ENCODE peak calls at places on chromosomes 2 and 18, in eight cellular contexts. One of them, this sample, is unnamed.

GRCh38 chr2:101185656-101186055 is 34.5 kb upstream of the TBC1D8 start:
- DNase-seq in head of caudate nucleus: no peak
- DNase-seq in 8988T: no peak
- DNase-seq in T-helper 9 cell: no peak
- DNase-seq in hepatocyte: no peak
- DNase-seq in NCI-H1092 treated with DMSO at 0.1 percent for 48 hours: no peak
- DNase-seq in LoVo: no peak
- DNase-seq in stimulated activated CD4-positive, alpha-beta T cell treated with anti-CD3 and anti-CD28 coated beads, Interleukin-15, amount 100 ng/mL, for 1 hour: no peak
- DNase-seq in this sample: no peak

GRCh38 chr2:45373534-45373933 is 237.5 kb downstream of the SRBD1 start:
- DNase-seq in NCI-H1092 treated with DMSO at 0.1 percent for 48 hours: no peak
- DNase-seq in T-helper 9 cell: no peak
- DNase-seq in hepatocyte: no peak
- DNase-seq in LoVo: no peak
- DNase-seq in 8988T: no peak
- DNase-seq in head of caudate nucleus: no peak
- DNase-seq in stimulated activated CD4-positive, alpha-beta T cell treated with anti-CD3 and anti-CD28 coated beads, Interleukin-15, amount 100 ng/mL, for 1 hour: no peak
- DNase-seq in this sample: no peak

GRCh38 chr18:76493213-76494107 is 1.6 kb downstream of the ZNF516 start:
- DNase-seq in head of caudate nucleus: no peak
- DNase-seq in NCI-H1092 treated with DMSO at 0.1 percent for 48 hours: peak; percentile 96
- DNase-seq in T-helper 9 cell: no peak
- DNase-seq in stimulated activated CD4-positive, alpha-beta T cell treated with anti-CD3 and anti-CD28 coated beads, Interleukin-15, amount 100 ng/mL, for 1 hour: no peak
- DNase-seq in hepatocyte: peak; percentile 70
- DNase-seq in 8988T: no peak
- DNase-seq in LoVo: no peak
- DNase-seq in this sample: no peak

GRCh38 chr18:43751835-43752234 is 474.5 kb upstream of the SYT4 start:
- DNase-seq in NCI-H1092 treated with DMSO at 0.1 percent for 48 hours: no peak
- DNase-seq in T-helper 9 cell: no peak
- DNase-seq in hepatocyte: no peak
- DNase-seq in LoVo: no peak
- DNase-seq in 8988T: no peak
- DNase-seq in stimulated activated CD4-positive, alpha-beta T cell treated with anti-CD3 and anti-CD28 coated beads, Interleukin-15, amount 100 ng/mL, for 1 hour: no peak
- DNase-seq in head of caudate nucleus: no peak
- DNase-seq in this sample: no peak

GRCh38 chr2:24054366-24055010 is 4.9 kb downstream of the FKBP1B start:
- DNase-seq in 8988T: no peak
- DNase-seq in NCI-H1092 treated with DMSO at 0.1 percent for 48 hours: no peak
- DNase-seq in hepatocyte: no peak
- DNase-seq in head of caudate nucleus: no peak
- DNase-seq in stimulated activated CD4-positive, alpha-beta T cell treated with anti-CD3 and anti-CD28 coated beads, Interleukin-15, amount 100 ng/mL, for 1 hour: no peak
- DNase-seq in LoVo: no peak
- DNase-seq in T-helper 9 cell: no peak
- DNase-seq in this sample: no peak

GRCh38 chr2:189379287-189379630 is 62.0 kb upstream of the WDR75 start:
- DNase-seq in LoVo: no peak
- DNase-seq in head of caudate nucleus: no peak
- DNase-seq in T-helper 9 cell: no peak
- DNase-seq in NCI-H1092 treated with DMSO at 0.1 percent for 48 hours: no peak
- DNase-seq in stimulated activated CD4-positive, alpha-beta T cell treated with anti-CD3 and anti-CD28 coated beads, Interleukin-15, amount 100 ng/mL, for 1 hour: no peak
- DNase-seq in 8988T: no peak
- DNase-seq in hepatocyte: peak; percentile 13
- DNase-seq in this sample: no peak

GRCh38 chr18:48676346-48676745 is 137.5 kb downstream of the CTIF start:
- DNase-seq in 8988T: no peak
- DNase-seq in NCI-H1092 treated with DMSO at 0.1 percent for 48 hours: no peak
- DNase-seq in hepatocyte: no peak
- DNase-seq in stimulated activated CD4-positive, alpha-beta T cell treated with anti-CD3 and anti-CD28 coated beads, Interleukin-15, amount 100 ng/mL, for 1 hour: no peak
- DNase-seq in T-helper 9 cell: no peak
- DNase-seq in head of caudate nucleus: no peak
- DNase-seq in LoVo: no peak
- DNase-seq in this sample: peak; percentile 67

GRCh38 chr18:35852786-35853185 is 119.7 kb upstream of the RMP24 start:
- DNase-seq in head of caudate nucleus: no peak
- DNase-seq in NCI-H1092 treated with DMSO at 0.1 percent for 48 hours: no peak
- DNase-seq in LoVo: no peak
- DNase-seq in stimulated activated CD4-positive, alpha-beta T cell treated with anti-CD3 and anti-CD28 coated beads, Interleukin-15, amount 100 ng/mL, for 1 hour: no peak
- DNase-seq in 8988T: no peak
- DNase-seq in hepatocyte: no peak
- DNase-seq in T-helper 9 cell: no peak
- DNase-seq in this sample: no peak

GRCh38 chr2:100817388-100817985 is 2.5 kb upstream of the NPAS2 start:
- DNase-seq in T-helper 9 cell: no peak
- DNase-seq in head of caudate nucleus: no peak
- DNase-seq in LoVo: no peak
- DNase-seq in stimulated activated CD4-positive, alpha-beta T cell treated with anti-CD3 and anti-CD28 coated beads, Interleukin-15, amount 100 ng/mL, for 1 hour: no peak
- DNase-seq in hepatocyte: no peak
- DNase-seq in 8988T: no peak
- DNase-seq in NCI-H1092 treated with DMSO at 0.1 percent for 48 hours: no peak
- DNase-seq in this sample: no peak

GRCh38 chr2:30277582-30277981 is 46.2 kb downstream of the LBH start:
- DNase-seq in NCI-H1092 treated with DMSO at 0.1 percent for 48 hours: no peak
- DNase-seq in 8988T: no peak
- DNase-seq in hepatocyte: no peak
- DNase-seq in head of caudate nucleus: no peak
- DNase-seq in T-helper 9 cell: no peak
- DNase-seq in LoVo: no peak
- DNase-seq in stimulated activated CD4-positive, alpha-beta T cell treated with anti-CD3 and anti-CD28 coated beads, Interleukin-15, amount 100 ng/mL, for 1 hour: no peak
- DNase-seq in this sample: no peak

GRCh38 chr2:238720232-238720672 is 127.6 kb upstream of the TWIST2 start:
- DNase-seq in NCI-H1092 treated with DMSO at 0.1 percent for 48 hours: no peak
- DNase-seq in head of caudate nucleus: peak; percentile 17
- DNase-seq in LoVo: peak; percentile 6
- DNase-seq in stimulated activated CD4-positive, alpha-beta T cell treated with anti-CD3 and anti-CD28 coated beads, Interleukin-15, amount 100 ng/mL, for 1 hour: peak; percentile 13
- DNase-seq in T-helper 9 cell: peak; percentile 14
- DNase-seq in 8988T: peak; percentile 74
- DNase-seq in hepatocyte: peak; percentile 71
- DNase-seq in this sample: peak; percentile 54

GRCh38 chr2:136582631-136583205 is 182.6 kb upstream of the THSD7B start:
- DNase-seq in T-helper 9 cell: no peak
- DNase-seq in stimulated activated CD4-positive, alpha-beta T cell treated with anti-CD3 and anti-CD28 coated beads, Interleukin-15, amount 100 ng/mL, for 1 hour: no peak
- DNase-seq in LoVo: no peak
- DNase-seq in 8988T: no peak
- DNase-seq in hepatocyte: peak; percentile 50
- DNase-seq in NCI-H1092 treated with DMSO at 0.1 percent for 48 hours: no peak
- DNase-seq in head of caudate nucleus: no peak
- DNase-seq in this sample: no peak

GRCh38 chr2:191950132-191950885 is 103.4 kb upstream of the CAVIN2 start:
- DNase-seq in 8988T: no peak
- DNase-seq in NCI-H1092 treated with DMSO at 0.1 percent for 48 hours: no peak
- DNase-seq in head of caudate nucleus: no peak
- DNase-seq in stimulated activated CD4-positive, alpha-beta T cell treated with anti-CD3 and anti-CD28 coated beads, Interleukin-15, amount 100 ng/mL, for 1 hour: no peak
- DNase-seq in LoVo: peak; percentile 9
- DNase-seq in hepatocyte: no peak
- DNase-seq in T-helper 9 cell: no peak
- DNase-seq in this sample: no peak

GRCh38 chr2:239730897-239731296 is 294.2 kb downstream of the NDUFA10 start:
- DNase-seq in stimulated activated CD4-positive, alpha-beta T cell treated with anti-CD3 and anti-CD28 coated beads, Interleukin-15, amount 100 ng/mL, for 1 hour: no peak
- DNase-seq in LoVo: no peak
- DNase-seq in hepatocyte: no peak
- DNase-seq in NCI-H1092 treated with DMSO at 0.1 percent for 48 hours: no peak
- DNase-seq in 8988T: no peak
- DNase-seq in head of caudate nucleus: no peak
- DNase-seq in T-helper 9 cell: no peak
- DNase-seq in this sample: peak; percentile 26

GRCh38 chr2:54384301-54385035 is 71.7 kb upstream of the SPTBN1 start:
- DNase-seq in 8988T: no peak
- DNase-seq in LoVo: no peak
- DNase-seq in stimulated activated CD4-positive, alpha-beta T cell treated with anti-CD3 and anti-CD28 coated beads, Interleukin-15, amount 100 ng/mL, for 1 hour: no peak
- DNase-seq in NCI-H1092 treated with DMSO at 0.1 percent for 48 hours: no peak
- DNase-seq in T-helper 9 cell: no peak
- DNase-seq in hepatocyte: no peak
- DNase-seq in head of caudate nucleus: peak; percentile 63
- DNase-seq in this sample: no peak

GRCh38 chr2:179909845-179910734 is 48.7 kb upstream of the ZNF385B start:
- DNase-seq in stimulated activated CD4-positive, alpha-beta T cell treated with anti-CD3 and anti-CD28 coated beads, Interleukin-15, amount 100 ng/mL, for 1 hour: no peak
- DNase-seq in head of caudate nucleus: peak; percentile 48
- DNase-seq in T-helper 9 cell: no peak
- DNase-seq in 8988T: no peak
- DNase-seq in hepatocyte: no peak
- DNase-seq in LoVo: no peak
- DNase-seq in NCI-H1092 treated with DMSO at 0.1 percent for 48 hours: no peak
- DNase-seq in this sample: no peak

GRCh38 chr18:46155652-46156051 is 51.5 kb downstream of the HAUS1 start:
- DNase-seq in NCI-H1092 treated with DMSO at 0.1 percent for 48 hours: no peak
- DNase-seq in LoVo: peak; percentile 26
- DNase-seq in 8988T: peak; percentile 45
- DNase-seq in head of caudate nucleus: no peak
- DNase-seq in stimulated activated CD4-positive, alpha-beta T cell treated with anti-CD3 and anti-CD28 coated beads, Interleukin-15, amount 100 ng/mL, for 1 hour: no peak
- DNase-seq in T-helper 9 cell: peak; percentile 9
- DNase-seq in hepatocyte: no peak
- DNase-seq in this sample: no peak

GRCh38 chr2:164981217-164981990 is 26.1 kb upstream of the SLC38A11 start:
- DNase-seq in NCI-H1092 treated with DMSO at 0.1 percent for 48 hours: no peak
- DNase-seq in hepatocyte: no peak
- DNase-seq in T-helper 9 cell: no peak
- DNase-seq in 8988T: no peak
- DNase-seq in head of caudate nucleus: no peak
- DNase-seq in stimulated activated CD4-positive, alpha-beta T cell treated with anti-CD3 and anti-CD28 coated beads, Interleukin-15, amount 100 ng/mL, for 1 hour: no peak
- DNase-seq in LoVo: peak; percentile 37
- DNase-seq in this sample: no peak

GRCh38 chr2:82811946-82812345 is 1647.1 kb downstream of the SUCLG1 start:
- DNase-seq in stimulated activated CD4-positive, alpha-beta T cell treated with anti-CD3 and anti-CD28 coated beads, Interleukin-15, amount 100 ng/mL, for 1 hour: no peak
- DNase-seq in NCI-H1092 treated with DMSO at 0.1 percent for 48 hours: no peak
- DNase-seq in T-helper 9 cell: no peak
- DNase-seq in head of caudate nucleus: no peak
- DNase-seq in LoVo: no peak
- DNase-seq in 8988T: no peak
- DNase-seq in hepatocyte: no peak
- DNase-seq in this sample: no peak